ENCODE peak calls at places on chromosomes 16 and 17, in eight cellular contexts. A is HCT116; M is esophagus squamous epithelium; V is activated gamma-delta T cell treated with Interleukin-2 at 50 U/mL for 16 hours; I is germinal center; C is effector memory CD4-positive, alpha-beta T cell; N is ascending aorta; U is tibial artery. Y is an unnamed sample.

GRCh38 chr17:45436625-45437460 is 4.2 kb upstream of the ARHGAP27 start:
- DNase-seq in C (no peak), N (no peak), M (no peak), I (no peak), U (no peak), A (no peak), V (no peak), Y (no peak)

GRCh38 chr17:58822148-58823050 is 66.7 kb downstream of the PPM1E start:
- DNase-seq in C (no peak), A (no peak), V (no peak), M (no peak), I (no peak), U (no peak), N (no peak), Y (no peak)

GRCh38 chr17:61007980-61008379 is 330.3 kb downstream of the BCAS3 start:
- DNase-seq in N (no peak), U (no peak), I (no peak), M (no peak), A (no peak), V (no peak), C (no peak), Y (no peak)

GRCh38 chr16:72201387-72201786 is 29.4 kb upstream of the PMFBP1 start:
- DNase-seq in C (no peak), M (no peak), N (no peak), U (no peak), V (no peak), A (no peak), I (no peak), Y (no peak)

GRCh38 chr17:77882481-77883212 is 75.9 kb upstream of the TNRC6C start:
- DNase-seq in V (peak), A (no peak), N (peak), I (peak), M (no peak), C (peak), U (no peak), Y (peak)

GRCh38 chr17:45651145-45651713 is 132.9 kb upstream of the CRHR1 start:
- DNase-seq in C (no peak), I (no peak), N (no peak), M (no peak), A (no peak), U (peak), V (no peak), Y (no peak)

GRCh38 chr17:19770985-19771710 is 23.1 kb upstream of the ALDH3A1 start:
- DNase-seq in A (no peak), I (no peak), C (no peak), M (no peak), N (no peak), U (peak), V (no peak), Y (no peak)

GRCh38 chr17:50290074-50290702 is 15.9 kb downstream of the TMEM92 start:
- DNase-seq in U (peak), C (no peak), I (no peak), V (no peak), N (peak), A (peak), M (no peak), Y (no peak)

GRCh38 chr17:40561871-40562611 is 3.2 kb downstream of the CCR7 start:
- DNase-seq in M (no peak), V (peak), N (no peak), U (no peak), A (no peak), I (no peak), C (peak), Y (peak)

GRCh38 chr16:27920391-27920891 is 143.1 kb downstream of the GSG1L start:
- DNase-seq in A (peak), C (no peak), U (no peak), N (no peak), M (no peak), V (no peak), I (no peak), Y (no peak)

GRCh38 chr16:16014329-16015224 is 65.2 kb downstream of the ABCC1 start:
- DNase-seq in I (no peak), N (peak), C (no peak), U (peak), A (no peak), V (no peak), M (no peak), Y (no peak)

GRCh38 chr16:4257646-4258556 is 14.9 kb downstream of the TFAP4 start:
- DNase-seq in A (no peak), C (no peak), N (no peak), M (no peak), I (no peak), V (no peak), U (no peak), Y (no peak)

GRCh38 chr17:44346064-44346844 is 1.2 kb downstream of the GRN start:
- DNase-seq in I (peak), C (no peak), M (no peak), V (no peak), U (no peak), A (no peak), N (no peak), Y (no peak)

GRCh38 chr16:54746596-54746995 is 184.1 kb upstream of the IRX5 start:
- DNase-seq in V (no peak), U (no peak), N (no peak), C (no peak), M (no peak), I (no peak), A (no peak), Y (no peak)

GRCh38 chr16:84555418-84556196 is 51.1 kb upstream of the MEAK7 start:
- DNase-seq in M (no peak), A (no peak), C (no peak), V (no peak), N (no peak), U (no peak), I (no peak), Y (no peak)

GRCh38 chr16:2835638-2836493 is 5.8 kb downstream of the ZG16B start:
- DNase-seq in C (no peak), A (peak), N (no peak), U (no peak), V (no peak), M (no peak), I (no peak), Y (no peak)

GRCh38 chr16:11955713-11956123 is 9.3 kb upstream of the TNFRSF17 start:
- DNase-seq in I (no peak), M (no peak), A (no peak), C (no peak), V (no peak), U (no peak), N (no peak), Y (no peak)

GRCh38 chr16:85664580-85665372 is 24.0 kb downstream of the GINS2 start:
- DNase-seq in M (no peak), N (no peak), C (no peak), V (no peak), U (no peak), I (no peak), A (no peak), Y (no peak)

GRCh38 chr17:29572691-29573557 is 4.4 kb downstream of the TP53I13 start:
- DNase-seq in N (no peak), A (no peak), V (peak), I (peak), U (peak), M (no peak), C (peak), Y (peak)

GRCh38 chr16:88619859-88620655 is 18.3 kb upstream of the IL17C start:
- DNase-seq in N (no peak), A (no peak), C (peak), V (peak), U (no peak), I (no peak), M (no peak), Y (no peak)

GRCh38 chr17:81169870-81170309 is 3.9 kb upstream of the AATK start:
- DNase-seq in N (no peak), V (no peak), I (no peak), M (no peak), U (no peak), C (no peak), A (no peak), Y (no peak)

GRCh38 chr17:81230043-81230820 is 7.5 kb upstream of the CEP131 start:
- DNase-seq in I (no peak), A (no peak), V (no peak), C (no peak), M (no peak), U (peak), N (no peak), Y (no peak)

GRCh38 chr16:19203374-19203966 is 35.4 kb downstream of the SYT17 start:
- DNase-seq in I (no peak), N (no peak), U (peak), C (no peak), V (no peak), M (no peak), A (no peak), Y (no peak)

GRCh38 chr17:78197147-78197830 is 10.1 kb downstream of the AFMID start:
- DNase-seq in C (no peak), N (no peak), M (no peak), A (no peak), U (no peak), V (no peak), I (no peak), Y (no peak)

GRCh38 chr16:73315645-73316044 is 267.7 kb upstream of the ZFHX3 start:
- DNase-seq in I (peak), A (no peak), C (no peak), V (no peak), M (no peak), U (no peak), N (no peak), Y (peak)

GRCh38 chr17:2594657-2595085 is 1.2 kb downstream of the PAFAH1B1 start:
- DNase-seq in U (no peak), N (no peak), C (no peak), V (no peak), I (no peak), M (no peak), A (no peak), Y (no peak)

GRCh38 chr17:30809867-30810266 is 14.6 kb downstream of the CRLF3 start:
- DNase-seq in V (no peak), I (no peak), A (no peak), U (no peak), C (no peak), N (no peak), M (no peak), Y (no peak)

GRCh38 chr17:62902573-62903229 is 63.3 kb upstream of the TANC2 start:
- DNase-seq in I (no peak), C (no peak), N (no peak), A (no peak), M (no peak), U (no peak), V (no peak), Y (no peak)

GRCh38 chr17:79844869-79845600 is 5.8 kb upstream of the CBX4 start:
- DNase-seq in U (no peak), I (peak), M (no peak), C (no peak), V (peak), N (no peak), A (no peak), Y (peak)

GRCh38 chr17:46876353-46876887 is 25.0 kb downstream of the WNT9B start:
- DNase-seq in U (no peak), M (no peak), C (no peak), I (peak), N (no peak), V (no peak), A (peak), Y (peak)

GRCh38 chr17:80899402-80900268 is 92.0 kb upstream of the CHMP6 start:
- DNase-seq in N (no peak), M (no peak), V (peak), A (peak), I (peak), C (peak), U (no peak), Y (peak)

GRCh38 chr17:21275579-21276339 is 8.8 kb upstream of the MAP2K3 start:
- DNase-seq in C (peak), I (peak), V (peak), N (peak), U (peak), M (no peak), A (no peak), Y (peak)

GRCh38 chr17:70288540-70289290 is 119.4 kb downstream of the KCNJ2 start:
- DNase-seq in V (no peak), C (no peak), M (no peak), I (no peak), A (no peak), N (no peak), U (no peak), Y (no peak)

GRCh38 chr17:79986441-79987186 is 49.1 kb downstream of the TBC1D16 start:
- DNase-seq in M (no peak), C (no peak), N (no peak), V (no peak), U (no peak), A (no peak), I (no peak), Y (no peak)

GRCh38 chr16:86016201-86016965 is 117.4 kb downstream of the IRF8 start:
- DNase-seq in C (no peak), I (peak), V (peak), U (peak), A (peak), N (no peak), M (no peak), Y (peak)

GRCh38 chr17:4808378-4808767 is 1.4 kb downstream of the PLD2 start:
- DNase-seq in N (no peak), V (no peak), U (peak), A (no peak), M (no peak), I (no peak), C (no peak), Y (no peak)

GRCh38 chr16:15650019-15650697 is at the start of gene NDE1:
- DNase-seq in V (peak), A (peak), M (peak), I (peak), C (peak), U (peak), N (peak), Y (peak)

GRCh38 chr16:68707341-68708152 is 29.5 kb upstream of the CDH1 start:
- DNase-seq in N (no peak), M (no peak), U (no peak), A (peak), C (no peak), I (no peak), V (no peak), Y (no peak)

GRCh38 chr17:10879110-10879509 is 41.2 kb upstream of the PIRT start:
- DNase-seq in C (no peak), V (no peak), U (no peak), A (no peak), M (no peak), N (no peak), I (no peak), Y (no peak)

GRCh38 chr17:27349540-27350021 is 55.7 kb downstream of the WSB1 start:
- DNase-seq in A (peak), M (no peak), C (no peak), U (no peak), V (no peak), I (no peak), N (no peak), Y (no peak)

Y was measured in B cell.